ENCODE peak calls at places on chromosomes 4 and X, in six cellular contexts. X, R, V, W, K and J are unnamed samples.

GRCh38 chr4:79882806-79883205 is 190.2 kb downstream of the ANTXR2 start:
- DNase-seq in X (no peak), R (no peak), V (no peak), W (no peak), K (no peak), J (no peak)

GRCh38 chr4:159150380-159150779 is 47.5 kb downstream of the RAPGEF2 start:
- DNase-seq in X (no peak), R (no peak), V (no peak), W (no peak), K (no peak), J (no peak)

GRCh38 chrX:9952313-9952712 is 14.8 kb upstream of the CLDN34 start:
- DNase-seq in X (no peak), R (no peak), V (no peak), W (no peak), K (no peak), J (no peak)

GRCh38 chr4:15779336-15779735 is 1.2 kb downstream of the CD38 start:
- DNase-seq in X (peak), R (no peak), V (peak), W (peak), K (peak), J (no peak)

GRCh38 chrX:47218920-47219815 is 687 bp downstream of the CDK16 start:
- DNase-seq in X (no peak), R (peak), V (peak), W (peak), K (no peak), J (no peak)

GRCh38 chr4:153512952-153513500 is 46.9 kb downstream of the TMEM131L start:
- DNase-seq in X (peak), R (no peak), V (no peak), W (no peak), K (no peak), J (no peak)

GRCh38 chrX:46803140-46803539 is 33.7 kb upstream of the RP2 start:
- DNase-seq in X (no peak), R (no peak), V (no peak), W (no peak), K (no peak), J (no peak)

GRCh38 chr4:141486375-141486997 is 149.9 kb upstream of the IL15 start:
- DNase-seq in X (peak), R (no peak), V (no peak), W (peak), K (no peak), J (no peak)

GRCh38 chr4:125316391-125316780 is 1.6 kb downstream of the FAT4 start:
- DNase-seq in X (no peak), R (peak), V (no peak), W (peak), K (no peak), J (no peak)

GRCh38 chr4:121656269-121656641 is 40.5 kb downstream of the ANXA5 start:
- DNase-seq in X (peak), R (no peak), V (peak), W (peak), K (peak), J (peak)

GRCh38 chr4:31094474-31094873 is 374.3 kb downstream of the PCDH7 start:
- DNase-seq in X (peak), R (no peak), V (no peak), W (no peak), K (no peak), J (no peak)

GRCh38 chr4:7256989-7257810 is 64.9 kb downstream of the SORCS2 start:
- DNase-seq in X (no peak), R (peak), V (no peak), W (peak), K (no peak), J (no peak)